ENCODE peak calls at places on chromosomes 1 and 21, in four cellular contexts. I is RWPE2, R is cardiac fibroblast, M is HFF-Myc. V is an unnamed sample.

GRCh38 chr1:29969576-29969975 is 733.3 kb downstream of the PTPRU start:
- DNase-seq in I (no peak), R (no peak), M (no peak), V (no peak)

GRCh38 chr21:46385846-46386725 is 62.1 kb downstream of the PCNT start:
- DNase-seq in I (no peak), R (no peak), M (no peak), V (no peak)

GRCh38 chr1:174003867-174004266 is 18.3 kb downstream of the RC3H1 start:
- DNase-seq in I (no peak), R (no peak), M (no peak), V (no peak)

GRCh38 chr1:41122148-41122547 is 100.6 kb upstream of the SLFNL1 start:
- DNase-seq in I (no peak), R (no peak), M (no peak), V (no peak)

GRCh38 chr1:206012086-206012859 is 9.1 kb upstream of the RAB7B start:
- DNase-seq in I (no peak), R (no peak), M (no peak), V (no peak)

GRCh38 chr1:1068374-1069060 is 5.6 kb downstream of the RNF223 start:
- DNase-seq in I (no peak), R (no peak), M (no peak), V (no peak)

GRCh38 chr21:46219591-46220239 is 8.9 kb downstream of the LSS start:
- DNase-seq in I (no peak), R (no peak), M (no peak), V (no peak)

GRCh38 chr1:17525065-17525464 is 14.4 kb upstream of the ARHGEF10L start:
- DNase-seq in I (no peak), R (no peak), M (no peak), V (no peak)

GRCh38 chr1:211586538-211586937 is 7.6 kb upstream of the SLC30A1 start:
- DNase-seq in I (no peak), R (no peak), M (no peak), V (no peak)

GRCh38 chr1:3368711-3369436 is 85.6 kb upstream of the ARHGEF16 start:
- DNase-seq in I (no peak), R (peak), M (no peak), V (no peak)

GRCh38 chr21:28444131-28444530 is 548.5 kb downstream of the LTN1 start:
- DNase-seq in I (no peak), R (peak), M (no peak), V (no peak)

GRCh38 chr1:229645296-229646050 is 19.4 kb downstream of the URB2 start:
- DNase-seq in I (no peak), R (no peak), M (no peak), V (no peak)

GRCh38 chr1:3863231-3863935 is 6.1 kb downstream of the DFFB start:
- DNase-seq in I (no peak), R (no peak), M (no peak), V (no peak)

GRCh38 chr1:227328405-227329019 is 10.2 kb upstream of the CDC42BPA start:
- DNase-seq in I (no peak), R (no peak), M (no peak), V (no peak)

GRCh38 chr21:31136891-31137290 is 98.6 kb upstream of the KRTAP19-8 start:
- DNase-seq in I (no peak), R (peak), M (no peak), V (no peak)

GRCh38 chr1:243748706-243749283 is 101.2 kb downstream of the AKT3 start:
- DNase-seq in I (no peak), R (peak), M (peak), V (peak)

GRCh38 chr1:21647431-21648373 is 21.5 kb downstream of the RAP1GAP start:
- DNase-seq in I (no peak), R (peak), M (peak), V (no peak)

GRCh38 chr1:18091660-18092446 is 15.7 kb upstream of the IGSF21 start:
- DNase-seq in I (no peak), R (peak), M (peak), V (no peak)

GRCh38 chr1:237712082-237712481 is 178.6 kb downstream of the ZP4 start:
- DNase-seq in I (no peak), R (no peak), M (no peak), V (no peak)

GRCh38 chr1:238061967-238062613 is 171.4 kb upstream of the ZP4 start:
- DNase-seq in I (no peak), R (no peak), M (no peak), V (peak)

GRCh38 chr1:168301664-168302320 is 21.1 kb downstream of the TBX19 start:
- DNase-seq in I (peak), R (peak), M (peak), V (peak)

GRCh38 chr1:25117233-25117823 is 115.0 kb downstream of the SYF2 start:
- DNase-seq in I (no peak), R (no peak), M (no peak), V (no peak)

GRCh38 chr1:226979517-226980121 is 39.5 kb downstream of the COQ8A start:
- DNase-seq in I (no peak), R (no peak), M (no peak), V (no peak)

GRCh38 chr1:20618550-20618949 is 14.7 kb upstream of the PINK1 start:
- DNase-seq in I (no peak), R (no peak), M (no peak), V (no peak)

GRCh38 chr1:56491441-56491840 is 87.9 kb downstream of the PLPP3 start:
- DNase-seq in I (no peak), R (peak), M (no peak), V (no peak)

GRCh38 chr1:66563094-66563800 is 29.3 kb downstream of the SGIP1 start:
- DNase-seq in I (no peak), R (peak), M (peak), V (peak)

GRCh38 chr21:41786521-41786987 is 19.7 kb upstream of the RIPK4 start:
- DNase-seq in I (peak), R (no peak), M (peak), V (peak)

GRCh38 chr1:205800470-205800869 is 12.5 kb downstream of the SLC41A1 start:
- DNase-seq in I (no peak), R (no peak), M (no peak), V (no peak)

GRCh38 chr1:179810367-179810715 is 67.2 kb downstream of the FAM163A start:
- DNase-seq in I (no peak), R (no peak), M (no peak), V (no peak)

GRCh38 chr1:53593758-53594380 is 134.7 kb downstream of the DMRTB1 start:
- DNase-seq in I (no peak), R (no peak), M (no peak), V (no peak)

GRCh38 chr1:13807213-13807612 is 107.2 kb downstream of the PRDM2 start:
- DNase-seq in I (no peak), R (peak), M (no peak), V (no peak)

GRCh38 chr1:66214901-66215300 is 319.1 kb upstream of the SGIP1 start:
- DNase-seq in I (no peak), R (no peak), M (no peak), V (no peak)

GRCh38 chr1:224300346-224300745 is 29.6 kb downstream of the NVL start:
- DNase-seq in I (no peak), R (peak), M (peak), V (peak)

GRCh38 chr21:35349378-35350080 is 300.4 kb upstream of the RUNX1 start:
- DNase-seq in I (no peak), R (no peak), M (no peak), V (no peak)

GRCh38 chr21:17585875-17586450 is 26.7 kb downstream of the BTG3 start:
- DNase-seq in I (no peak), R (peak), M (peak), V (peak)

DNA sequence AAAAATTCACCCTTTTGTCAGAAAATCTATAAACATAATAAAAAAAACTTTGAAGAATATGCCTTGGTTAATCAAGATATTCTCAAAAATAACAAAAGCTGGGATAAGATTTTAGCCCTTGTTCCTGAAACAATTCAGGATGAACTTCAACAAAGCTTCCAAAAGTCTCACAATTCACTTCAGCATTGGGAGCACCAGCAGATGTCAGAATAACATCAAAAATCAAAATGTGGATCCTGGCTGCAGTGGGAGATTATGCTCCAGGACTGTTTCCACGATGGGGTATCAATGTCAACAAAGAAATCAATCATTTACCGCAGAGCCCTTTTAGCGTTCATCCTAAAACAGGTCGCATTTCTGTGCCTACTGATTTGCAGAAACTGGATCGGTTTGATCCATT is 35.2 kb downstream of the ZNF670 start:
- DNase-seq in I (no peak), R (no peak), M (no peak), V (no peak)
- TF ChIP-seq CTCF in I (no peak), R (no peak), M (no peak), V (no peak)

GRCh38 chr1:114219247-114219872 is 65.7 kb upstream of the SYT6 start:
- DNase-seq in I (no peak), R (peak), M (no peak), V (no peak)
- TF ChIP-seq CTCF in I (peak), R (peak), M (peak), V (peak)

GRCh38 chr1:152037920-152038658 is 1.3 kb upstream of the S100A11 start:
- DNase-seq in I (no peak), R (peak), M (no peak), V (no peak)

GRCh38 chr1:152034324-152034653 is 2.5 kb downstream of the S100A11 start:
- DNase-seq in I (no peak), R (no peak), M (no peak), V (no peak)

GRCh38 chr1:152035406-152036315 is 1.1 kb downstream of the S100A11 start:
- DNase-seq in I (no peak), R (peak), M (no peak), V (no peak)

GRCh38 chr1:152034654-152035405 is 2.0 kb downstream of the S100A11 start:
- DNase-seq in I (no peak), R (peak), M (peak), V (no peak)

GRCh38 chr1:152036316-152037216 is at the start of gene S100A11:
- DNase-seq in I (peak), R (peak), M (no peak), V (no peak)
- TF ChIP-seq CTCF in I (no peak), R (no peak), M (no peak), V (no peak)

DNA sequence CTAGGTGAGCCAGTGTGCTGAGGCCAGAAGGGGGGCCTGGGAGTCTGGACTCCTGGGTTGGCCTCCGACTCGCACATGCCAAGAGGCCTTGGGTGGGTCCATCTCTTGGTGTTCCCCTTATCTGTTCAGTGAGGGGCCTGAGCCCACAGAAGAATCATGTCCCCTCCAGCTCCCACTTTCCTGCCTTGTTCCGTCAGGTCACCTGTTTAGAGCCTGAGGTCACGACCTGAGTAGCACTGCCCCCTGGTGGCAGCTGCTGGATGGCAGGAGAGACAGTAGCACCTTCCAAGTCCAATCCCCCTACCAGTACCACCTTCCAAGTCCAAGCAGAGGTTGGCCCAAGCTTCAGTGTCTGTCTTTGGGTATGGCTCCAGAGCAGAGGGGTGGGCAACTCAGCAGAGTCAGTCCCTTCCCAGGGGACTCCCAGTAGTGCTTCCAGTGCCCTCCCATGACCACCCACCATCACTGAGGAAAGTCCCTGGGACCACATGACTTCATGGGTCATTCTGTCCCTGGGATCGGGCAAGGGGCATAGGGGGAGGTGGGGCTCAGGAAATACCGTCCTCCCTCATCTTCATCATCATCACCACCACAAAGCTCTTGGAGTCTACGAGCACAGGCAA is 241.7 kb downstream of the TRABD2B start:
- DNase-seq in I (peak), R (no peak), M (no peak), V (no peak)
- TF ChIP-seq CTCF in I (peak), R (peak), M (peak), V (peak)

GRCh38 chr1:114427612-114428011 is 83.4 kb downstream of the TRIM33 start:
- DNase-seq in I (no peak), R (no peak), M (no peak), V (no peak)

GRCh38 chr1:114431026-114431425 is 80.0 kb downstream of the TRIM33 start:
- DNase-seq in I (no peak), R (no peak), M (no peak), V (no peak)

GRCh38 chr1:114423455-114423854 is 87.5 kb downstream of the TRIM33 start:
- DNase-seq in I (no peak), R (no peak), M (no peak), V (no peak)

GRCh38 chr1:114428083-114428754 is 82.8 kb downstream of the TRIM33 start:
- DNase-seq in I (no peak), R (peak), M (no peak), V (no peak)
- TF ChIP-seq CTCF in I (peak), R (peak), M (peak), V (peak)

DNA sequence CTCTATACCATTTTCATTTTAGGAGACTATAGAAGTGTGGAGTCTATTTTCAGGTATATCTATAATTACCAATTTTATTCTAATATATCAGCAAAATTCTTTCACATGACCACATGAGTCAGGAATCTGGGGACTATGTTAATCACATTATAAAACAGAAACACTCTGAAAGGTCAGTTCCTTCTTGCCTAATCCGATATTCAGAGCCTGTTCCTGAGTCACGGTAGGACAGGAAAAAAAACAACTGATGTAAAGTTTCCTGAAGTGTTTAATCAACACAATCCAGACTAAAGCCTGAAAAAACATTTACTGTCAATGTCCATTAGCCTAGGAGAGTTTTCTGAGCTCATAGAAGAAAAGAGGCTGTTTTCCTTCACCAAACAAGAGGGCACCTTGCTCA is 1902.3 kb downstream of the NCAM2 start:
- DNase-seq in I (no peak), R (no peak), M (no peak), V (no peak)
- TF ChIP-seq CTCF in I (no peak), R (no peak), M (no peak), V (no peak)

DNA sequence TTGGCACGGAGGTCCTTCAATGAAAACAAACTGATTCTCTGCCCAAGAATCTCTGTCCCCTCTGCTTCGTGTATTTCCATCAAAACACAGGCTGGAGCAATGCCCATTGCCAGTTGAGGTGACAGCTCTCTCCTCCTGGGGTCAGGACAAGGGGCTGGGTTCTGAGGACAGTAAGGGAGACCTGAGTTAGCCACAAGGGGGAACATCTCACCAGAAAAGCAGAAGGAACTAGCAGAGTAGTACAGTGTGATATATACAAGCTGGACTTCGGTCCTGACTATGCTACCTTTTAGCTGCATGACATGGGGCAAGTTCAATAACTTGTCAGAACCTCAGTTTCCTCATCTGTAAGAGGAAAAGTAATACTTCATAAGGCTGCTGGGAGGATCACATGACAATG is 50.3 kb downstream of the SYT2 start:
- DNase-seq in I (no peak), R (no peak), M (no peak), V (no peak)
- TF ChIP-seq CTCF in I (no peak), R (no peak), M (peak), V (peak)

GRCh38 chr1:2229921-2230700 is 2.0 kb downstream of the SKI start:
- DNase-seq in I (no peak), R (peak), M (no peak), V (no peak)

GRCh38 chr1:2228157-2228594 is at the start of gene SKI:
- DNase-seq in I (no peak), R (no peak), M (no peak), V (no peak)

GRCh38 chr1:2227341-2228156 is 570 bp upstream of the SKI start:
- DNase-seq in I (peak), R (peak), M (peak), V (no peak)

GRCh38 chr1:2228684-2229031 is 539 bp downstream of the SKI start:
- DNase-seq in I (no peak), R (no peak), M (no peak), V (no peak)

DNA sequence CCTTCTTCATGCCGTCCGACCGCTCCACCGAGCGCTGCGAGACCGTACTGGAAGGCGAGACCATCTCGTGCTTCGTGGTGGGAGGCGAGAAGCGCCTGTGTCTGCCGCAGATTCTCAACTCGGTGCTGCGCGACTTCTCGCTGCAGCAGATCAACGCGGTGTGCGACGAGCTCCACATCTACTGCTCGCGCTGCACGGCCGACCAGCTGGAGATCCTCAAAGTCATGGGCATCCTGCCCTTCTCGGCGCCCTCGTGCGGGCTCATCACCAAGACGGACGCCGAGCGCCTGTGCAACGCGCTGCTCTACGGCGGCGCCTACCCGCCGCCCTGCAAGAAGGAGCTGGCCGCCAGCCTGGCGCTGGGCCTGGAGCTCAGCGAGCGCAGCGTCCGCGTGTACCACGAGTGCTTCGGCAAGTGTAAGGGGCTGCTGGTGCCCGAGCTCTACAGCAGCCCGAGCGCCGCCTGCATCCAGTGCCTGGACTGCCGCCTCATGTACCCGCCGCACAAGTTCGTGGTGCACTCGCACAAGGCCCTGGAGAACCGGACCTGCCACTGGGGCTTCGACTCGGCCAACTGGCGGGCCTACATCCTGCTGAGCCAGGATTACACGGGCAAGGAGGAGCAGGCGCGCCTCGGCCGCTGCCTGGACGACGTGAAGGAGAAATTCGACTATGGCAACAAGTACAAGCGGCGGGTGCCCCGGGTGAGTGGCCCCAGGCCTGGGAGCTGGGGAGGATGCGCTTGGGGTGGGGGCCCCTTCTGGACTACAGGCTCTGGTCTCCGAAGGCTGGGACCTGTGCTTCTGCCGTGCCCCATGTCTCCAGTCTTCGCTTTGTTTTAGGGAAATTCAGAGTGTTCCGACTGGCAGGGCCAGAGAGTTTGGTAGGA is 1.2 kb downstream of the SKI start:
- DNase-seq in I (no peak), R (peak), M (no peak), V (no peak)
- TF ChIP-seq CTCF in I (no peak), R (no peak), M (no peak), V (no peak)

GRCh38 chr1:9198538-9199361 is 35.8 kb upstream of the H6PD start:
- DNase-seq in I (no peak), R (peak), M (no peak), V (no peak)
- TF ChIP-seq CTCF in I (no peak), R (no peak), M (peak), V (peak)

GRCh38 chr1:225735252-225736149 is 42.1 kb upstream of the SRP9 start:
- DNase-seq in I (peak), R (peak), M (peak), V (peak)
- TF ChIP-seq CTCF in I (peak), R (no peak), M (no peak), V (peak)